ENCODE peak calls at places on chromosomes 2 and 18, in nine cellular contexts. One of them, this sample, is unnamed.

GRCh38 chr2:173184031-173185004 is 108.7 kb downstream of the MAP3K20 start:
- DNase-seq in Calu3: no peak
- DNase-seq in brain pericyte: peak
- DNase-seq in hypothalamus: no peak
- DNase-seq in NT2/D1: peak
- DNase-seq in SIG-M5: no peak
- DNase-seq in activated CD4-positive, alpha-beta T cell treated with anti-CD3 and anti-CD28 coated beads, Interleukin-2, amount 50 U/mL, for 48 hours: no peak
- DNase-seq in endodermal cell: peak
- DNase-seq in T1000: peak
- DNase-seq in this sample: no peak

GRCh38 chr18:11391636-11392035 is 217.8 kb upstream of the SLC35G4 start:
- DNase-seq in Calu3: no peak
- DNase-seq in brain pericyte: no peak
- DNase-seq in hypothalamus: no peak
- DNase-seq in NT2/D1: no peak
- DNase-seq in SIG-M5: no peak
- DNase-seq in activated CD4-positive, alpha-beta T cell treated with anti-CD3 and anti-CD28 coated beads, Interleukin-2, amount 50 U/mL, for 48 hours: no peak
- DNase-seq in endodermal cell: no peak
- DNase-seq in T1000: no peak
- DNase-seq in this sample: no peak

GRCh38 chr18:55780591-55781071 is 192.6 kb upstream of the TCF4 start:
- DNase-seq in Calu3: no peak
- DNase-seq in brain pericyte: no peak
- DNase-seq in hypothalamus: no peak
- DNase-seq in NT2/D1: no peak
- DNase-seq in SIG-M5: no peak
- DNase-seq in activated CD4-positive, alpha-beta T cell treated with anti-CD3 and anti-CD28 coated beads, Interleukin-2, amount 50 U/mL, for 48 hours: no peak
- DNase-seq in endodermal cell: no peak
- DNase-seq in T1000: no peak
- DNase-seq in this sample: no peak

GRCh38 chr2:20104900-20105545 is 53.6 kb upstream of the LAPTM4A start:
- DNase-seq in Calu3: no peak
- DNase-seq in brain pericyte: no peak
- DNase-seq in hypothalamus: no peak
- DNase-seq in NT2/D1: no peak
- DNase-seq in SIG-M5: no peak
- DNase-seq in activated CD4-positive, alpha-beta T cell treated with anti-CD3 and anti-CD28 coated beads, Interleukin-2, amount 50 U/mL, for 48 hours: no peak
- DNase-seq in endodermal cell: no peak
- DNase-seq in T1000: no peak
- DNase-seq in this sample: peak

GRCh38 chr2:55169915-55170314 is 62.2 kb downstream of the CLHC1 start:
- DNase-seq in Calu3: no peak
- DNase-seq in brain pericyte: no peak
- DNase-seq in hypothalamus: no peak
- DNase-seq in NT2/D1: no peak
- DNase-seq in SIG-M5: no peak
- DNase-seq in activated CD4-positive, alpha-beta T cell treated with anti-CD3 and anti-CD28 coated beads, Interleukin-2, amount 50 U/mL, for 48 hours: no peak
- DNase-seq in endodermal cell: no peak
- DNase-seq in T1000: no peak
- DNase-seq in this sample: no peak

GRCh38 chr2:224938670-224939309 is 103.5 kb downstream of the DOCK10 start:
- DNase-seq in Calu3: no peak
- DNase-seq in brain pericyte: peak
- DNase-seq in hypothalamus: no peak
- DNase-seq in NT2/D1: no peak
- DNase-seq in SIG-M5: no peak
- DNase-seq in activated CD4-positive, alpha-beta T cell treated with anti-CD3 and anti-CD28 coated beads, Interleukin-2, amount 50 U/mL, for 48 hours: no peak
- DNase-seq in endodermal cell: no peak
- DNase-seq in T1000: no peak
- DNase-seq in this sample: no peak

GRCh38 chr2:234534515-234534914 is 37.6 kb upstream of the ARL4C start:
- DNase-seq in Calu3: no peak
- DNase-seq in brain pericyte: no peak
- DNase-seq in hypothalamus: no peak
- DNase-seq in NT2/D1: no peak
- DNase-seq in SIG-M5: no peak
- DNase-seq in activated CD4-positive, alpha-beta T cell treated with anti-CD3 and anti-CD28 coated beads, Interleukin-2, amount 50 U/mL, for 48 hours: no peak
- DNase-seq in endodermal cell: no peak
- DNase-seq in T1000: no peak
- DNase-seq in this sample: no peak

GRCh38 chr2:3138621-3139020 is 239.0 kb downstream of the EIPR1 start:
- DNase-seq in Calu3: no peak
- DNase-seq in brain pericyte: no peak
- DNase-seq in hypothalamus: no peak
- DNase-seq in NT2/D1: no peak
- DNase-seq in SIG-M5: no peak
- DNase-seq in activated CD4-positive, alpha-beta T cell treated with anti-CD3 and anti-CD28 coated beads, Interleukin-2, amount 50 U/mL, for 48 hours: no peak
- DNase-seq in endodermal cell: peak
- DNase-seq in T1000: no peak
- DNase-seq in this sample: no peak

GRCh38 chr2:161983896-161984295 is 90.1 kb downstream of the DPP4 start:
- DNase-seq in Calu3: no peak
- DNase-seq in brain pericyte: no peak
- DNase-seq in hypothalamus: no peak
- DNase-seq in NT2/D1: no peak
- DNase-seq in SIG-M5: no peak
- DNase-seq in activated CD4-positive, alpha-beta T cell treated with anti-CD3 and anti-CD28 coated beads, Interleukin-2, amount 50 U/mL, for 48 hours: no peak
- DNase-seq in endodermal cell: no peak
- DNase-seq in T1000: no peak
- DNase-seq in this sample: no peak

GRCh38 chr2:229679393-229680125 is 34.8 kb downstream of the DNER start:
- DNase-seq in Calu3: no peak
- DNase-seq in brain pericyte: no peak
- DNase-seq in hypothalamus: no peak
- DNase-seq in NT2/D1: no peak
- DNase-seq in SIG-M5: no peak
- DNase-seq in activated CD4-positive, alpha-beta T cell treated with anti-CD3 and anti-CD28 coated beads, Interleukin-2, amount 50 U/mL, for 48 hours: no peak
- DNase-seq in endodermal cell: no peak
- DNase-seq in T1000: no peak
- DNase-seq in this sample: no peak

GRCh38 chr2:158586491-158586890 is 129.7 kb downstream of the PKP4 start:
- DNase-seq in Calu3: no peak
- DNase-seq in brain pericyte: peak
- DNase-seq in hypothalamus: no peak
- DNase-seq in NT2/D1: no peak
- DNase-seq in SIG-M5: no peak
- DNase-seq in activated CD4-positive, alpha-beta T cell treated with anti-CD3 and anti-CD28 coated beads, Interleukin-2, amount 50 U/mL, for 48 hours: no peak
- DNase-seq in endodermal cell: no peak
- DNase-seq in T1000: no peak
- DNase-seq in this sample: no peak

GRCh38 chr2:12325806-12326205 is 390.9 kb upstream of the TRIB2 start:
- DNase-seq in Calu3: no peak
- DNase-seq in brain pericyte: no peak
- DNase-seq in hypothalamus: no peak
- DNase-seq in NT2/D1: no peak
- DNase-seq in SIG-M5: no peak
- DNase-seq in activated CD4-positive, alpha-beta T cell treated with anti-CD3 and anti-CD28 coated beads, Interleukin-2, amount 50 U/mL, for 48 hours: no peak
- DNase-seq in endodermal cell: no peak
- DNase-seq in T1000: peak
- DNase-seq in this sample: no peak

GRCh38 chr2:201358684-201359083 is 1.5 kb upstream of the FLACC1 start:
- DNase-seq in Calu3: peak
- DNase-seq in brain pericyte: no peak
- DNase-seq in hypothalamus: no peak
- DNase-seq in NT2/D1: no peak
- DNase-seq in SIG-M5: no peak
- DNase-seq in activated CD4-positive, alpha-beta T cell treated with anti-CD3 and anti-CD28 coated beads, Interleukin-2, amount 50 U/mL, for 48 hours: peak
- DNase-seq in endodermal cell: no peak
- DNase-seq in T1000: peak
- DNase-seq in this sample: no peak

GRCh38 chr2:219252900-219253752 is at the start of gene TUBA4B:
- DNase-seq in Calu3: peak
- DNase-seq in brain pericyte: no peak
- DNase-seq in hypothalamus: no peak
- DNase-seq in NT2/D1: no peak
- DNase-seq in SIG-M5: no peak
- DNase-seq in activated CD4-positive, alpha-beta T cell treated with anti-CD3 and anti-CD28 coated beads, Interleukin-2, amount 50 U/mL, for 48 hours: peak
- DNase-seq in endodermal cell: peak
- DNase-seq in T1000: no peak
- DNase-seq in this sample: no peak

GRCh38 chr2:171289336-171289735 is 128.6 kb upstream of the TLK1 start:
- DNase-seq in Calu3: no peak
- DNase-seq in brain pericyte: no peak
- DNase-seq in hypothalamus: no peak
- DNase-seq in NT2/D1: no peak
- DNase-seq in SIG-M5: no peak
- DNase-seq in activated CD4-positive, alpha-beta T cell treated with anti-CD3 and anti-CD28 coated beads, Interleukin-2, amount 50 U/mL, for 48 hours: no peak
- DNase-seq in endodermal cell: no peak
- DNase-seq in T1000: no peak
- DNase-seq in this sample: no peak

GRCh38 chr2:165793779-165794519 is at the start of gene GALNT3:
- DNase-seq in Calu3: peak
- DNase-seq in brain pericyte: no peak
- DNase-seq in hypothalamus: no peak
- DNase-seq in NT2/D1: no peak
- DNase-seq in SIG-M5: no peak
- DNase-seq in activated CD4-positive, alpha-beta T cell treated with anti-CD3 and anti-CD28 coated beads, Interleukin-2, amount 50 U/mL, for 48 hours: peak
- DNase-seq in endodermal cell: peak
- DNase-seq in T1000: no peak
- DNase-seq in this sample: peak

GRCh38 chr18:74114206-74114605 is 33.4 kb downstream of the FBXO15 start:
- DNase-seq in Calu3: no peak
- DNase-seq in brain pericyte: no peak
- DNase-seq in hypothalamus: no peak
- DNase-seq in NT2/D1: no peak
- DNase-seq in SIG-M5: no peak
- DNase-seq in activated CD4-positive, alpha-beta T cell treated with anti-CD3 and anti-CD28 coated beads, Interleukin-2, amount 50 U/mL, for 48 hours: no peak
- DNase-seq in endodermal cell: no peak
- DNase-seq in T1000: no peak
- DNase-seq in this sample: no peak

GRCh38 chr2:23508066-23508390 is 123.0 kb downstream of the KLHL29 start:
- DNase-seq in Calu3: no peak
- DNase-seq in brain pericyte: no peak
- DNase-seq in hypothalamus: no peak
- DNase-seq in NT2/D1: no peak
- DNase-seq in SIG-M5: no peak
- DNase-seq in activated CD4-positive, alpha-beta T cell treated with anti-CD3 and anti-CD28 coated beads, Interleukin-2, amount 50 U/mL, for 48 hours: no peak
- DNase-seq in endodermal cell: no peak
- DNase-seq in T1000: no peak
- DNase-seq in this sample: no peak

GRCh38 chr2:6492573-6492972 is 373.1 kb downstream of the CMPK2 start:
- DNase-seq in Calu3: no peak
- DNase-seq in brain pericyte: no peak
- DNase-seq in hypothalamus: no peak
- DNase-seq in NT2/D1: no peak
- DNase-seq in SIG-M5: no peak
- DNase-seq in activated CD4-positive, alpha-beta T cell treated with anti-CD3 and anti-CD28 coated beads, Interleukin-2, amount 50 U/mL, for 48 hours: no peak
- DNase-seq in endodermal cell: no peak
- DNase-seq in T1000: no peak
- DNase-seq in this sample: no peak

GRCh38 chr2:39632871-39633270 is 32.8 kb upstream of the TMEM178A start:
- DNase-seq in Calu3: no peak
- DNase-seq in brain pericyte: no peak
- DNase-seq in hypothalamus: no peak
- DNase-seq in NT2/D1: no peak
- DNase-seq in SIG-M5: no peak
- DNase-seq in activated CD4-positive, alpha-beta T cell treated with anti-CD3 and anti-CD28 coated beads, Interleukin-2, amount 50 U/mL, for 48 hours: no peak
- DNase-seq in endodermal cell: no peak
- DNase-seq in T1000: no peak
- DNase-seq in this sample: peak

GRCh38 chr2:226475650-226476049 is 324.0 kb downstream of the IRS1 start:
- DNase-seq in Calu3: no peak
- DNase-seq in brain pericyte: no peak
- DNase-seq in hypothalamus: no peak
- DNase-seq in NT2/D1: no peak
- DNase-seq in SIG-M5: no peak
- DNase-seq in activated CD4-positive, alpha-beta T cell treated with anti-CD3 and anti-CD28 coated beads, Interleukin-2, amount 50 U/mL, for 48 hours: no peak
- DNase-seq in endodermal cell: no peak
- DNase-seq in T1000: no peak
- DNase-seq in this sample: no peak

GRCh38 chr18:51169731-51170130 is 27.8 kb downstream of the MEX3C start:
- DNase-seq in Calu3: no peak
- DNase-seq in brain pericyte: no peak
- DNase-seq in hypothalamus: no peak
- DNase-seq in NT2/D1: no peak
- DNase-seq in SIG-M5: no peak
- DNase-seq in activated CD4-positive, alpha-beta T cell treated with anti-CD3 and anti-CD28 coated beads, Interleukin-2, amount 50 U/mL, for 48 hours: no peak
- DNase-seq in endodermal cell: no peak
- DNase-seq in T1000: no peak
- DNase-seq in this sample: no peak

This sample was measured in NCI-H2107.